ENCODE peak calls at places on chromosomes 5 and 9, in six cellular contexts. M is gastrocnemius medialis; I is brain microvascular endothelial cell; Y is CD8-positive, alpha-beta T cell; T is WERI-Rb-1; N is PC-3. G is an unnamed sample.
A peak's percentile ranks its signal among the peaks of the same experiment; 100 is the strongest.

GRCh38 chr5:30113542-30113941 is 1079.9 kb upstream of the CDH6 start:
- DNase-seq in T (no peak), Y (no peak), N (peak; percentile 47), M (no peak), I (peak; percentile 7), G (no peak)

GRCh38 chr5:126100767-126101166 is 322.4 kb upstream of the GRAMD2B start:
- DNase-seq in T (no peak), M (no peak), Y (no peak), N (no peak), I (no peak), G (no peak)

GRCh38 chr9:99054581-99054980 is 50.3 kb upstream of the TGFBR1 start:
- DNase-seq in N (peak; percentile 64), M (no peak), I (no peak), T (no peak), Y (no peak), G (no peak)

GRCh38 chr9:133148351-133149129 is 15.2 kb downstream of the GBGT1 start:
- DNase-seq in M (peak; percentile 52), T (peak; percentile 44), N (no peak), Y (peak; percentile 73), I (no peak), G (peak; percentile 70)

GRCh38 chr5:168947212-168947868 is 353.6 kb downstream of the SLIT3 start:
- DNase-seq in M (no peak), T (peak; percentile 52), N (peak; percentile 67), Y (no peak), I (peak; percentile 25), G (peak; percentile 17)

GRCh38 chr5:107486489-107486888 is 184.2 kb downstream of the EFNA5 start:
- DNase-seq in Y (no peak), M (no peak), I (peak; percentile 63), T (no peak), N (peak; percentile 78), G (peak; percentile 32)

GRCh38 chr5:65152131-65152530 is 329.6 kb downstream of the ADAMTS6 start:
- DNase-seq in M (no peak), N (peak; percentile 42), T (no peak), I (no peak), Y (no peak), G (no peak)

GRCh38 chr5:179858241-179858585 is 404 bp downstream of the MRNIP start:
- DNase-seq in I (no peak), M (no peak), N (peak; percentile 34), T (peak; percentile 15), Y (no peak), G (peak; percentile 77)

GRCh38 chr5:60366489-60366888 is 333.5 kb downstream of the DEPDC1B start:
- DNase-seq in N (no peak), M (no peak), T (no peak), I (no peak), Y (no peak), G (no peak)

GRCh38 chr9:122277285-122277897 is 12.7 kb downstream of the MRRF start:
- DNase-seq in M (no peak), N (no peak), Y (no peak), I (no peak), T (no peak), G (no peak)

GRCh38 chr9:113520109-113520642 is 56.6 kb downstream of the RGS3 start:
- DNase-seq in Y (peak; percentile 69), I (peak; percentile 73), T (no peak), N (peak; percentile 24), M (no peak), G (no peak)

GRCh38 chr9:76987594-76988200 is 31.8 kb upstream of the FOXB2 start:
- DNase-seq in T (peak; percentile 55), Y (no peak), N (peak; percentile 69), I (peak; percentile 31), M (no peak), G (no peak)

GRCh38 chr9:16575878-16576245 is 294.6 kb downstream of the BNC2 start:
- DNase-seq in I (no peak), Y (no peak), N (no peak), M (no peak), T (no peak), G (no peak)

GRCh38 chr5:110356687-110357086 is 369.8 kb downstream of the TMEM232 start:
- DNase-seq in M (no peak), N (no peak), I (peak; percentile 44), T (no peak), Y (no peak), G (no peak)

GRCh38 chr5:55865831-55866230 is 14.7 kb downstream of the IL31RA start:
- DNase-seq in N (no peak), I (peak; percentile 23), Y (no peak), M (no peak), T (peak; percentile 68), G (no peak)

GRCh38 chr5:127785098-127785927 is 82.1 kb downstream of the CCDC192 start:
- DNase-seq in I (peak; percentile 97), N (peak; percentile 95), M (no peak), T (no peak), Y (no peak), G (no peak)

GRCh38 chr5:122007445-122008010 is 45.8 kb downstream of the SRFBP1 start:
- DNase-seq in I (no peak), T (no peak), Y (no peak), M (peak; percentile 9), N (no peak), G (no peak)

GRCh38 chr9:2621678-2622360 is at the start of gene VLDLR:
- DNase-seq in Y (peak; percentile 51), M (peak; percentile 40), N (no peak), I (no peak), T (peak; percentile 66), G (peak; percentile 37)

GRCh38 chr9:83473488-83473971 is 64.7 kb downstream of the FRMD3 start:
- DNase-seq in Y (no peak), T (no peak), M (no peak), N (peak; percentile 51), I (peak; percentile 2), G (peak; percentile 6)

GRCh38 chr9:102185962-102186361 is 447.5 kb upstream of the GRIN3A start:
- DNase-seq in T (no peak), M (no peak), I (peak; percentile 35), N (no peak), Y (no peak), G (no peak)

GRCh38 chr5:151255621-151256286 is 2.8 kb downstream of the GM2A start:
- DNase-seq in I (no peak), Y (no peak), N (no peak), M (no peak), T (no peak), G (peak; percentile 60)

GRCh38 chr5:151252762-151253603 is at the start of gene GM2A:
- DNase-seq in Y (peak; percentile 98), I (peak; percentile 99), N (peak; percentile 99), T (peak; percentile 99), M (peak; percentile 100), G (peak; percentile 99)

GRCh38 chr5:151251621-151252020 is 1.4 kb upstream of the GM2A start:
- DNase-seq in N (no peak), M (no peak), I (no peak), Y (no peak), T (no peak), G (no peak)

GRCh38 chr5:151253604-151253948 is 591 bp downstream of the GM2A start:
- DNase-seq in T (peak; percentile 15), Y (no peak), M (no peak), N (peak; percentile 4), I (no peak), G (no peak)

GRCh38 chr5:151254533-151254932 is 1.5 kb downstream of the GM2A start:
- DNase-seq in M (no peak), N (no peak), T (no peak), Y (no peak), I (no peak), G (no peak)
- H3K4me3 ChIP-seq in M (no peak overlapping the region), N (peak overlapping the region; percentile 95), T (no peak overlapping the region), Y (no peak overlapping the region), I (no peak overlapping the region), G (peak overlapping the region; percentile 89)

GRCh38 chr9:124015661-124016131 is 4.1 kb downstream of the LHX2 start:
- DNase-seq in N (no peak), M (no peak), Y (no peak), T (no peak), I (no peak), G (no peak)
- H3K27me3 ChIP-seq in N (peaks cover 3% of the 10 kb centered on the region), M (peaks cover 96% of the 10 kb centered on the region), Y (peaks cover 57% of the 10 kb centered on the region), T (no peaks in the 10 kb centered on the region), I (peaks cover 93% of the 10 kb centered on the region), G (no peaks in the 10 kb centered on the region)

GRCh38 chr5:78602400-78602799 is 46.2 kb downstream of the LHFPL2 start:
- DNase-seq in N (peak; percentile 41), I (no peak), Y (no peak), M (no peak), T (no peak), G (no peak)

GRCh38 chr5:78603636-78604175 is 44.9 kb downstream of the LHFPL2 start:
- DNase-seq in I (no peak), M (no peak), T (no peak), N (no peak), Y (no peak), G (no peak)

GRCh38 chr5:78598973-78599372 is 49.6 kb downstream of the LHFPL2 start:
- DNase-seq in I (no peak), M (no peak), N (no peak), Y (no peak), T (no peak), G (no peak)

GRCh38 chr5:78601622-78602314 is 46.8 kb downstream of the LHFPL2 start:
- DNase-seq in T (no peak), N (peak; percentile 34), M (no peak), I (no peak), Y (no peak), G (no peak)

DNA sequence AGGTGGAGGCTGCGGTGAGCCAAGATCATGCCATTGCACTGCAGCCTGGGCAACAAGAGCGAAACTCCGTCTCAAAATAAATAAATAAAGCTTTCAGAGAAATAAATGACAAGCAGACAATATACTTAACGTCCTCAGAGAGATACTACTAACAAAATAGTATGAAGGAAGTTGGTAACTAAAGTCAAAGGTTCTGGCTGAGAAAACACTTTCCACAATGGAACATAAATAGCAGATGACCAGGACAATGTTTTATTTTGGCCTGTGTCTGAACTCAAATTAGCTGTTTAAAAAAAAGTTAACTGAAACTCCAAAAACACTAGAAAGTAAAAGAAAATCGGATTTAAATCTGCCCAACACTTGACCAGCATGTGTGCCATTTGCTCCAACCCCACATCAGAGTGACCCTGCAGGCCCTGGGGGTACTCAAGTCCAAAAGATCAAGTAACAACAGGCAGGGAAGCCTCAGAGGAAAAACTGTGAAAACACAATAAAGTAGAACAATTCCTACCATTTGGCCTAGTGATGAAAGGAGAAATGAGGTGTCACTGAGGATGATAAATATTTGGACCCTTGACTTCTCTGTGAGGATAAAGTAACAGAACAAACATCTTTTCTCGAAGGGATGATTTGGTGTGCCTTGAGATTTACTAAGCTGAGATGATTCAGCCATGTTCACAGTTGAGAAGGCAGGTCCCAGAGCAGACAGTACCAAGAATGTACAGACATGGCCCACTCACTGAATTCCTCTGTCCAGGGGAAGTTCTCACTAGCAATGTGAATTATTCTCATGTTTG is 47.7 kb downstream of the LHFPL2 start:
- DNase-seq in Y (no peak), T (no peak), I (peak; percentile 79), N (peak; percentile 41), M (no peak), G (no peak)
- TF ChIP-seq CTCF in Y (no peak), T (no peak), I (no peak), N (no peak), M (no peak), G (no peak)

DNA sequence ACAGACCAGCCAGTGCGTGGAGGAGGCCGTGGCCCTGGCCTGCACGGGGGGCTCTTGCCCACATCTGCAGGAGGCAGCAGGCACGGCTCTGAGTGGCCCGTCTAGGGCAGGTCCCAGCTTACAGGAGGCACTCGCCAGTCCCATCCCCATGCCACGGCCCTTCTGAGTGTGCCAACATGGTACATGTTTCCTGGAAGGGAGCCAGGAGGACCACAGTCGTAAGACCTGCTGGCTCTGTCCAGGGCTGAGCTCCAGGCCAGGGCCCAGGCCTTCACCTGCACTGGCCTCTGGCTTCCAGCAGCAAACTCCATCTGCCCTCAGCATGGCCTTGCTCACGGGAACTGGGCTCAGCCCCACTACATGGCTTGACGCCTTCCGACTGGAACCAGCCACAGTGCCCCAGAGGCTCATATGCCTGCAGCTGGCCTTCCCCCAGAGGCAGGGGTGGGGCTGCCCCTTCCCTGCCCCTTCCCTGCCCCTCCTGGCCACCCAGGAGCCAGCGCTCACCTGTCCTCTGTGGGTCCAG is 3.8 kb downstream of the NKD2 start:
- DNase-seq in M (peak; percentile 6), Y (no peak), T (peak; percentile 6), I (no peak), N (no peak), G (no peak)
- H3K4me3 ChIP-seq in M (no peak overlapping the region), Y (no peak overlapping the region), T (no peak overlapping the region), I (no peak overlapping the region), N (no peak overlapping the region), G (no peak overlapping the region)